ENCODE peak calls at places on chromosomes 11 and 22, in nine cellular contexts. One of them, this sample, is unnamed. For H3K4me1, the result is how much of the 10 kb centered on the place peaks cover.

GRCh38 chr22:32696089-32696488 is 105.4 kb upstream of the TIMP3 start:
- DNase-seq in A549: no peak
- DNase-seq in esophagus muscularis mucosa: no peak
- DNase-seq in cardiac muscle cell: no peak
- DNase-seq in heart left ventricle: no peak
- DNase-seq in ovary: no peak
- DNase-seq in neuronal stem cell: no peak
- DNase-seq in fibroblast of lung: no peak
- DNase-seq in CD8-positive, alpha-beta memory T cell: no peak
- DNase-seq in this sample: no peak

GRCh38 chr11:66856496-66857233 is at the start of gene LRFN4:
- DNase-seq in A549: peak
- DNase-seq in CD8-positive, alpha-beta memory T cell: no peak
- DNase-seq in neuronal stem cell: no peak
- DNase-seq in ovary: no peak
- DNase-seq in esophagus muscularis mucosa: no peak
- DNase-seq in fibroblast of lung: no peak
- DNase-seq in cardiac muscle cell: no peak
- DNase-seq in heart left ventricle: no peak
- DNase-seq in this sample: peak

GRCh38 chr11:92329137-92329536 is 104.5 kb downstream of the FAT3 start:
- DNase-seq in neuronal stem cell: no peak
- DNase-seq in A549: no peak
- DNase-seq in CD8-positive, alpha-beta memory T cell: no peak
- DNase-seq in fibroblast of lung: no peak
- DNase-seq in cardiac muscle cell: no peak
- DNase-seq in heart left ventricle: no peak
- DNase-seq in esophagus muscularis mucosa: no peak
- DNase-seq in ovary: no peak
- DNase-seq in this sample: no peak

GRCh38 chr22:22156716-22157499 is 87.7 kb upstream of the VPREB1 start:
- DNase-seq in fibroblast of lung: peak
- DNase-seq in esophagus muscularis mucosa: no peak
- DNase-seq in ovary: peak
- DNase-seq in neuronal stem cell: peak
- DNase-seq in A549: peak
- DNase-seq in CD8-positive, alpha-beta memory T cell: peak
- DNase-seq in cardiac muscle cell: peak
- DNase-seq in heart left ventricle: no peak
- DNase-seq in this sample: peak

GRCh38 chr11:111335596-111335995 is 37.2 kb downstream of the POU2AF3 start:
- DNase-seq in CD8-positive, alpha-beta memory T cell: no peak
- DNase-seq in A549: no peak
- DNase-seq in heart left ventricle: no peak
- DNase-seq in fibroblast of lung: no peak
- DNase-seq in neuronal stem cell: no peak
- DNase-seq in esophagus muscularis mucosa: no peak
- DNase-seq in ovary: no peak
- DNase-seq in cardiac muscle cell: no peak
- DNase-seq in this sample: no peak

GRCh38 chr11:125431009-125431408 is 65.1 kb downstream of the FEZ1 start:
- DNase-seq in A549: no peak
- DNase-seq in fibroblast of lung: no peak
- DNase-seq in CD8-positive, alpha-beta memory T cell: no peak
- DNase-seq in cardiac muscle cell: no peak
- DNase-seq in esophagus muscularis mucosa: no peak
- DNase-seq in ovary: no peak
- DNase-seq in heart left ventricle: no peak
- DNase-seq in neuronal stem cell: no peak
- DNase-seq in this sample: no peak

GRCh38 chr22:47352920-47353700 is 590.7 kb downstream of the TBC1D22A start:
- DNase-seq in CD8-positive, alpha-beta memory T cell: no peak
- DNase-seq in neuronal stem cell: no peak
- DNase-seq in heart left ventricle: no peak
- DNase-seq in esophagus muscularis mucosa: no peak
- DNase-seq in ovary: no peak
- DNase-seq in cardiac muscle cell: no peak
- DNase-seq in fibroblast of lung: no peak
- DNase-seq in A549: no peak
- DNase-seq in this sample: no peak

GRCh38 chr11:105598371-105598770 is 11.5 kb upstream of the GRIA4 start:
- DNase-seq in ovary: no peak
- DNase-seq in heart left ventricle: no peak
- DNase-seq in CD8-positive, alpha-beta memory T cell: no peak
- DNase-seq in cardiac muscle cell: no peak
- DNase-seq in A549: no peak
- DNase-seq in neuronal stem cell: no peak
- DNase-seq in esophagus muscularis mucosa: no peak
- DNase-seq in fibroblast of lung: no peak
- DNase-seq in this sample: no peak

GRCh38 chr22:29209624-29209929 is 3.9 kb downstream of the EMID1 start:
- DNase-seq in A549: no peak
- DNase-seq in cardiac muscle cell: no peak
- DNase-seq in heart left ventricle: no peak
- DNase-seq in fibroblast of lung: no peak
- DNase-seq in CD8-positive, alpha-beta memory T cell: no peak
- DNase-seq in neuronal stem cell: no peak
- DNase-seq in ovary: no peak
- DNase-seq in esophagus muscularis mucosa: no peak
- DNase-seq in this sample: no peak

GRCh38 chr11:21552910-21553309 is 640.0 kb upstream of the ANO5 start:
- DNase-seq in fibroblast of lung: no peak
- DNase-seq in A549: no peak
- DNase-seq in esophagus muscularis mucosa: no peak
- DNase-seq in neuronal stem cell: no peak
- DNase-seq in CD8-positive, alpha-beta memory T cell: no peak
- DNase-seq in ovary: no peak
- DNase-seq in cardiac muscle cell: no peak
- DNase-seq in heart left ventricle: no peak
- DNase-seq in this sample: no peak

GRCh38 chr22:50419116-50419515 is 55.7 kb downstream of the SBF1 start:
- DNase-seq in heart left ventricle: peak
- DNase-seq in ovary: no peak
- DNase-seq in cardiac muscle cell: no peak
- DNase-seq in CD8-positive, alpha-beta memory T cell: no peak
- DNase-seq in A549: no peak
- DNase-seq in esophagus muscularis mucosa: no peak
- DNase-seq in fibroblast of lung: no peak
- DNase-seq in neuronal stem cell: no peak
- DNase-seq in this sample: no peak

GRCh38 chr22:37032134-37032534 is 12.6 kb downstream of the MPST start:
- DNase-seq in A549: no peak
- DNase-seq in cardiac muscle cell: no peak
- DNase-seq in heart left ventricle: no peak
- DNase-seq in CD8-positive, alpha-beta memory T cell: no peak
- DNase-seq in esophagus muscularis mucosa: no peak
- DNase-seq in ovary: no peak
- DNase-seq in neuronal stem cell: no peak
- DNase-seq in fibroblast of lung: no peak
- DNase-seq in this sample: no peak

GRCh38 chr11:78156081-78156844 is 16.8 kb upstream of the ALG8 start:
- DNase-seq in esophagus muscularis mucosa: no peak
- DNase-seq in cardiac muscle cell: no peak
- DNase-seq in heart left ventricle: no peak
- DNase-seq in A549: no peak
- DNase-seq in ovary: no peak
- DNase-seq in CD8-positive, alpha-beta memory T cell: no peak
- DNase-seq in neuronal stem cell: peak
- DNase-seq in fibroblast of lung: no peak
- DNase-seq in this sample: no peak

GRCh38 chr11:86370922-86371614 is 3.6 kb upstream of the CCDC81 start:
- DNase-seq in esophagus muscularis mucosa: no peak
- DNase-seq in CD8-positive, alpha-beta memory T cell: no peak
- DNase-seq in neuronal stem cell: no peak
- DNase-seq in ovary: no peak
- DNase-seq in cardiac muscle cell: peak
- DNase-seq in heart left ventricle: no peak
- DNase-seq in A549: no peak
- DNase-seq in fibroblast of lung: peak
- DNase-seq in this sample: no peak

GRCh38 chr11:9626778-9627394 is 37.0 kb upstream of the SWAP70 start:
- DNase-seq in A549: no peak
- DNase-seq in ovary: no peak
- DNase-seq in neuronal stem cell: peak
- DNase-seq in heart left ventricle: no peak
- DNase-seq in CD8-positive, alpha-beta memory T cell: no peak
- DNase-seq in esophagus muscularis mucosa: no peak
- DNase-seq in cardiac muscle cell: peak
- DNase-seq in fibroblast of lung: no peak
- DNase-seq in this sample: no peak

GRCh38 chr11:124899376-124900145 is 1.9 kb upstream of the ROBO4 start:
- DNase-seq in cardiac muscle cell: no peak
- DNase-seq in heart left ventricle: no peak
- DNase-seq in A549: no peak
- DNase-seq in neuronal stem cell: no peak
- DNase-seq in esophagus muscularis mucosa: no peak
- DNase-seq in ovary: peak
- DNase-seq in fibroblast of lung: no peak
- DNase-seq in CD8-positive, alpha-beta memory T cell: no peak
- DNase-seq in this sample: no peak

DNA sequence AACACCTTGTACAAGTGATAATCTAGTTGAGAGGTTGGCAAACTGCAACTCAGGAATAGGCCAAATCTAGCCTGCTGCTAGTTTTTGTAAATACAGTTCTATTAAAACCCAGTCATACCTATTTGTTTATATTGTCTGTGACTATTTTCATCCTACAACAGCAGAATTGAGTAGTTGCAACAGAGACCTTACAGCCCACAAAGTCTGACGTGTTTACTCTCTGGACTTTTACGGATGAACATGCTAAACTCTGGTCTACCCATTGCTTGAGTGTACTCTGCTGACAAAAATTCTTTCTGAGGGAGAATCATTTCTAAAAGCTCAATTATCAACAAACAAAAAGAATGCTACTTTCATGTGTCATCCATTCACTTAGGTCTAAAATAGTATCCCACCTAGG is 287.0 kb downstream of the DYNC2H1 start:
- DNase-seq in neuronal stem cell: no peak
- DNase-seq in heart left ventricle: no peak
- DNase-seq in ovary: no peak
- DNase-seq in A549: no peak
- DNase-seq in CD8-positive, alpha-beta memory T cell: no peak
- DNase-seq in fibroblast of lung: no peak
- DNase-seq in esophagus muscularis mucosa: no peak
- DNase-seq in cardiac muscle cell: no peak
- DNase-seq in this sample: no peak
- H3K4me1 ChIP-seq in neuronal stem cell: under half
- H3K4me1 ChIP-seq in heart left ventricle: under half
- H3K4me1 ChIP-seq in ovary: under half
- H3K4me1 ChIP-seq in A549: under half
- H3K4me1 ChIP-seq in CD8-positive, alpha-beta memory T cell: under half
- H3K4me1 ChIP-seq in fibroblast of lung: under half
- H3K4me1 ChIP-seq in esophagus muscularis mucosa: under half
- H3K4me1 ChIP-seq in cardiac muscle cell: under half
- H3K4me1 ChIP-seq in this sample: under half

GRCh38 chr11:39786682-39787081 is 1672.8 kb downstream of the LRRC4C start:
- DNase-seq in CD8-positive, alpha-beta memory T cell: no peak
- DNase-seq in heart left ventricle: no peak
- DNase-seq in ovary: no peak
- DNase-seq in fibroblast of lung: no peak
- DNase-seq in neuronal stem cell: no peak
- DNase-seq in A549: no peak
- DNase-seq in cardiac muscle cell: no peak
- DNase-seq in esophagus muscularis mucosa: no peak
- DNase-seq in this sample: no peak
- H3K4me3 ChIP-seq in CD8-positive, alpha-beta memory T cell: no peak
- H3K4me3 ChIP-seq in heart left ventricle: no peak
- H3K4me3 ChIP-seq in ovary: no peak
- H3K4me3 ChIP-seq in fibroblast of lung: no peak
- H3K4me3 ChIP-seq in neuronal stem cell: no peak
- H3K4me3 ChIP-seq in A549: no peak
- H3K4me3 ChIP-seq in cardiac muscle cell: no peak
- H3K4me3 ChIP-seq in esophagus muscularis mucosa: no peak
- H3K4me3 ChIP-seq in this sample: no peak

DNA sequence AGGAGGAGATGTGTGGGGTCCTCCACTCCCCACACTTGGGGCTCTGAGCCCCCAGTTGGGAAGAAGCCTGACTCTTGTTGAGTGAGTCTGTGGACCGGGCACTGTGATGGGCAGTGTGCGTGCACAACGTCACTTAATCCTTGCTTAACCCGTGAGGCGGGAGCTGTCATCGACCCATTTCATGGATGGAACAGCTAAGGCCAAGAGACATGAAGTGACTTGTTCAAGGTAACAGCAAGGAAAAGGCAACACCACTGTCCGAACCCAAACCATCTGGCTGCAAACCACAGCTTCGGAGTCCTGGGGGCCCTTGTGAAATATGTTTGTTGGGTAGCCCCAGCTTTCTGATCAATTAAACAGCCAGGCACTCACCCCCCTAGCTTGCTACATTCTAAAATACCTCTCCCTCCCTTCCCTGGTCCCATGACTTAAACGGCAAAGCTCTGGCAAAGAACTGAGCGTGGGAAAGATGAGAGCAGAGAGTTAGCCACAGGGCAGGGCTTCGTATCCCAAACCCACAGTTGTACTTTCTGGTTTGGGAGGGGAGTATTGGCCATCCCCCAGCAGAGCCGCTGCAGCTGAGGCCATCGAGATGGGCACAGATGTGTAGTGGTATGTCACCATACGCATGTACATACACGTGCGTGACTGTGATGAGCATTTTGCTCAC is 26.2 kb downstream of the FADS2 start:
- DNase-seq in neuronal stem cell: no peak
- DNase-seq in esophagus muscularis mucosa: no peak
- DNase-seq in A549: no peak
- DNase-seq in ovary: no peak
- DNase-seq in heart left ventricle: no peak
- DNase-seq in fibroblast of lung: no peak
- DNase-seq in cardiac muscle cell: no peak
- DNase-seq in CD8-positive, alpha-beta memory T cell: no peak
- DNase-seq in this sample: no peak
- H3K27ac ChIP-seq in neuronal stem cell: peak
- H3K27ac ChIP-seq in esophagus muscularis mucosa: no peak
- H3K27ac ChIP-seq in A549: no peak
- H3K27ac ChIP-seq in ovary: no peak
- H3K27ac ChIP-seq in heart left ventricle: no peak
- H3K27ac ChIP-seq in fibroblast of lung: no peak
- H3K27ac ChIP-seq in cardiac muscle cell: no peak
- H3K27ac ChIP-seq in CD8-positive, alpha-beta memory T cell: no peak
- H3K27ac ChIP-seq in this sample: no peak

DNA sequence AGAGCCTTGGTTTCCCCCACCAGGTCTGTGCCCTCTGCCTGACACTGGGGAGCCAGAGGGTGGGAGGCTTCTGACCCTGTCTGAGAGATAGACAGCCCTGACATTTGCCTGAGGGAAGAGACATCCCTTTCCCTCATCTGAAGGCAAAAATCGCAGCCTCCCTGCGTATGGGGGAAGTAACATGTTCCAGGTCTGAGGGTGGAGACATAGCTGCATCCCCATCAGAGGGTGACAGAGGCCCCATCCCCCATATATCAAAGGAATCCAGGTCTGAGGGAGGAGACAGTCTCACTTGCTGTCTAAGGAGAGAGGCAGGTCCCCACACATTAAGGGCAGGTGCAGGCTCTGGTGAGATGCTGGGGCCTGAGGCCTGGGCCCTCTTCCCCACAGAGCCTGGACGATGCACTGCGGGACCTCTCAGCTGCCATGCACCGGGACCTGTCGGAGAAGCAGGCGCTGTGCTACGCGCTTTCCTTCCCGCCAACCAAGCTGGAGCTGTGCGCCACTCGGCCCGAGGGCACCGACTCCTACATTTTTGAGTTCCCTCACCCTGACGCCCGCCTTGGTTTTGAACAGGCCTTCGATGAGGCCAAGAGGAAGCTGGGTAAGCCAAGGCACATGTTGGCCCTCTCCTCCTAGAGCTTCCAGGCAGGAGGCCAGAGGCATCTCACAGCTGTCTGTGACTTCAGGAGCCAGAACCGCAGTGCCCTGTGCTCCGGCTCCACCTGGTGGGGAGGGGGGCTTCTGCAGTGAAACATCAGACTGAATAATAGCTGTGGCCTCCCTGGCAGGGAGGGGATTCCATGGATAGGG is 16.1 kb upstream of the RELT start:
- DNase-seq in cardiac muscle cell: peak
- DNase-seq in A549: peak
- DNase-seq in neuronal stem cell: no peak
- DNase-seq in heart left ventricle: no peak
- DNase-seq in CD8-positive, alpha-beta memory T cell: no peak
- DNase-seq in fibroblast of lung: peak
- DNase-seq in esophagus muscularis mucosa: no peak
- DNase-seq in ovary: no peak
- DNase-seq in this sample: no peak
- H3K4me1 ChIP-seq in cardiac muscle cell: under half
- H3K4me1 ChIP-seq in A549: under half
- H3K4me1 ChIP-seq in neuronal stem cell: under half
- H3K4me1 ChIP-seq in heart left ventricle: under half
- H3K4me1 ChIP-seq in CD8-positive, alpha-beta memory T cell: under half
- H3K4me1 ChIP-seq in fibroblast of lung: under half
- H3K4me1 ChIP-seq in esophagus muscularis mucosa: under half
- H3K4me1 ChIP-seq in ovary: under half
- H3K4me1 ChIP-seq in this sample: under half